ENCODE peak calls at places on chromosomes 12 and 14, in nine cellular contexts. P is neural progenitor cell, F is GM23248, Q is stomach, H is BE2C, L is astrocyte, O is fibroblast of lung, I is psoas muscle, T is H1. M is an unnamed sample. For H3K4me1, the result is how much of the 10 kb centered on the place peaks cover.

GRCh38 chr12:105670664-105671063 is 340.2 kb downstream of the C12orf75 start:
- DNase-seq in P (no peak), F (peak), Q (no peak), H (no peak), L (peak), O (no peak), I (no peak), T (no peak), M (peak)

GRCh38 chr12:8554451-8555195 is 13.9 kb upstream of the CLEC4E start:
- DNase-seq in P (no peak), F (peak), Q (no peak), H (no peak), L (peak), O (peak), I (no peak), T (no peak), M (no peak)

GRCh38 chr14:68312884-68313725 is 479.8 kb downstream of the ZFP36L1 start:
- DNase-seq in P (peak), F (no peak), Q (no peak), H (no peak), L (no peak), O (no peak), I (no peak), T (no peak), M (no peak)

GRCh38 chr14:49946320-49947141 is 53.6 kb downstream of the ARF6 start:
- DNase-seq in P (no peak), F (peak), Q (peak), H (peak), L (peak), O (peak), I (no peak), T (no peak), M (peak)

GRCh38 chr12:62862259-62862881 is 72.6 kb downstream of the PPM1H start:
- DNase-seq in P (no peak), F (peak), Q (no peak), H (no peak), L (peak), O (peak), I (no peak), T (no peak), M (no peak)

GRCh38 chr12:31035944-31036665 is 37.6 kb upstream of the DDX11 start:
- DNase-seq in P (no peak), F (peak), Q (no peak), H (no peak), L (peak), O (peak), I (no peak), T (no peak), M (no peak)

GRCh38 chr14:101184104-101184455 is 280.6 kb upstream of the RTL1 start:
- DNase-seq in P (no peak), F (no peak), Q (peak), H (no peak), L (no peak), O (no peak), I (no peak), T (no peak), M (no peak)

GRCh38 chr12:12642916-12643315 is 31.2 kb downstream of the CREBL2 start:
- DNase-seq in P (no peak), F (no peak), Q (no peak), H (no peak), L (no peak), O (no peak), I (no peak), T (no peak), M (no peak)

GRCh38 chr12:131643581-131644452 is 67.1 kb upstream of the SFSWAP start:
- DNase-seq in P (no peak), F (no peak), Q (no peak), H (no peak), L (no peak), O (no peak), I (no peak), T (no peak), M (no peak)

GRCh38 chr12:50033317-50033679 is 8.0 kb upstream of the RACGAP1 start:
- DNase-seq in P (no peak), F (no peak), Q (no peak), H (no peak), L (no peak), O (no peak), I (no peak), T (no peak), M (no peak)

GRCh38 chr14:60707858-60708257 is 16.3 kb downstream of the SIX4 start:
- DNase-seq in P (no peak), F (no peak), Q (no peak), H (no peak), L (no peak), O (no peak), I (no peak), T (no peak), M (no peak)

GRCh38 chr12:45914090-45914489 is 76.3 kb downstream of the SCAF11 start:
- DNase-seq in P (peak), F (peak), Q (no peak), H (no peak), L (peak), O (peak), I (no peak), T (no peak), M (no peak)

GRCh38 chr12:47828967-47829482 is 9.3 kb upstream of the HDAC7 start:
- DNase-seq in P (no peak), F (peak), Q (peak), H (peak), L (no peak), O (peak), I (peak), T (no peak), M (peak)

GRCh38 chr12:4137015-4137414 is 136.5 kb upstream of the CCND2 start:
- DNase-seq in P (no peak), F (no peak), Q (no peak), H (no peak), L (no peak), O (no peak), I (no peak), T (no peak), M (no peak)

GRCh38 chr14:39265741-39266588 is 32.2 kb downstream of the MIA2 start:
- DNase-seq in P (no peak), F (peak), Q (no peak), H (no peak), L (peak), O (peak), I (peak), T (no peak), M (no peak)

GRCh38 chr14:55603401-55603953 is 23.5 kb downstream of the KTN1 start:
- DNase-seq in P (no peak), F (no peak), Q (no peak), H (no peak), L (no peak), O (no peak), I (no peak), T (no peak), M (no peak)

GRCh38 chr12:113196996-113197395 is 11.5 kb downstream of the RITA1 start:
- DNase-seq in P (peak), F (peak), Q (peak), H (peak), L (peak), O (peak), I (peak), T (no peak), M (peak)

GRCh38 chr12:75086086-75087038 is 123.3 kb downstream of the KCNC2 start:
- DNase-seq in P (no peak), F (peak), Q (no peak), H (no peak), L (peak), O (peak), I (no peak), T (no peak), M (no peak)

GRCh38 chr14:54366726-54367707 is 29.8 kb upstream of the CDKN3 start:
- DNase-seq in P (peak), F (peak), Q (peak), H (peak), L (peak), O (peak), I (no peak), T (no peak), M (peak)

GRCh38 chr12:15978431-15978950 is 67.4 kb downstream of the DERA start:
- DNase-seq in P (no peak), F (peak), Q (no peak), H (no peak), L (peak), O (peak), I (no peak), T (no peak), M (no peak)

GRCh38 chr14:104423224-104423681 is 156.3 kb upstream of the C14orf180 start:
- DNase-seq in P (no peak), F (no peak), Q (no peak), H (no peak), L (no peak), O (no peak), I (no peak), T (no peak), M (no peak)

GRCh38 chr12:115504241-115504941 is 773.1 kb downstream of the MED13L start:
- DNase-seq in P (no peak), F (no peak), Q (no peak), H (no peak), L (no peak), O (no peak), I (no peak), T (no peak), M (no peak)

GRCh38 chr14:90632451-90632850 is 183.8 kb downstream of the TTC7B start:
- DNase-seq in P (no peak), F (no peak), Q (no peak), H (no peak), L (peak), O (no peak), I (no peak), T (no peak), M (no peak)

GRCh38 chr12:12081836-12082497 is 11.2 kb downstream of the BCL2L14 start:
- DNase-seq in P (peak), F (peak), Q (no peak), H (no peak), L (no peak), O (peak), I (no peak), T (no peak), M (peak)

GRCh38 chr12:22283006-22283506 is 51.5 kb downstream of the ST8SIA1 start:
- DNase-seq in P (no peak), F (peak), Q (no peak), H (no peak), L (peak), O (peak), I (no peak), T (no peak), M (no peak)

GRCh38 chr12:79531547-79531946 is 159.2 kb downstream of the PAWR start:
- DNase-seq in P (no peak), F (no peak), Q (no peak), H (no peak), L (peak), O (no peak), I (no peak), T (no peak), M (no peak)

GRCh38 chr14:73149753-73150152 is 13.4 kb downstream of the PSEN1 start:
- DNase-seq in P (no peak), F (no peak), Q (no peak), H (no peak), L (no peak), O (peak), I (no peak), T (no peak), M (peak)

GRCh38 chr12:45170456-45171042 is 45.3 kb upstream of the ANO6 start:
- DNase-seq in P (peak), F (peak), Q (peak), H (peak), L (peak), O (peak), I (peak), T (peak), M (peak)

GRCh38 chr14:38755036-38755435 is 348.0 kb downstream of the SEC23A start:
- DNase-seq in P (peak), F (no peak), Q (no peak), H (no peak), L (peak), O (no peak), I (no peak), T (no peak), M (no peak)

GRCh38 chr12:25054783-25055144 is 105.9 kb upstream of the BCAT1 start:
- DNase-seq in P (no peak), F (peak), Q (no peak), H (no peak), L (peak), O (peak), I (no peak), T (no peak), M (no peak)

GRCh38 chr14:89303452-89304435 is 113.3 kb downstream of the FOXN3 start:
- DNase-seq in P (peak), F (peak), Q (peak), H (no peak), L (peak), O (peak), I (peak), T (no peak), M (no peak)

GRCh38 chr12:14545144-14546124 is 22.2 kb downstream of the PLBD1 start:
- DNase-seq in P (no peak), F (no peak), Q (no peak), H (peak), L (no peak), O (no peak), I (no peak), T (no peak), M (no peak)

GRCh38 chr14:49868720-49869114 is 16.1 kb upstream of the NEMF start:
- DNase-seq in P (peak), F (no peak), Q (no peak), H (no peak), L (no peak), O (no peak), I (no peak), T (no peak), M (no peak)

GRCh38 chr12:13947237-13947945 is 34.0 kb downstream of the GRIN2B start:
- DNase-seq in P (no peak), F (peak), Q (no peak), H (no peak), L (no peak), O (no peak), I (no peak), T (no peak), M (no peak)

GRCh38 chr12:27555316-27555715 is 31.3 kb downstream of the PPFIBP1 start:
- DNase-seq in P (no peak), F (no peak), Q (no peak), H (no peak), L (no peak), O (peak), I (no peak), T (no peak), M (no peak)

GRCh38 chr12:15996254-15996653 is 85.1 kb downstream of the DERA start:
- DNase-seq in P (no peak), F (peak), Q (no peak), H (peak), L (peak), O (peak), I (no peak), T (no peak), M (peak)

GRCh38 chr14:24607635-24608492 is 1.6 kb downstream of the GZMH start:
- DNase-seq in P (no peak), F (no peak), Q (no peak), H (no peak), L (no peak), O (no peak), I (no peak), T (no peak), M (no peak)

GRCh38 chr12:95215925-95216324 is 1.3 kb downstream of the FGD6 start:
- DNase-seq in P (no peak), F (peak), Q (no peak), H (no peak), L (peak), O (peak), I (no peak), T (no peak), M (no peak)

GRCh38 chr12:95213119-95213518 is 4.1 kb downstream of the FGD6 start:
- DNase-seq in P (no peak), F (no peak), Q (no peak), H (no peak), L (no peak), O (no peak), I (no peak), T (no peak), M (no peak)

GRCh38 chr12:95212576-95212975 is 4.7 kb downstream of the FGD6 start:
- DNase-seq in P (no peak), F (peak), Q (no peak), H (no peak), L (no peak), O (no peak), I (no peak), T (no peak), M (no peak)

GRCh38 chr12:95214466-95214865 is 2.8 kb downstream of the FGD6 start:
- DNase-seq in P (no peak), F (no peak), Q (no peak), H (no peak), L (no peak), O (no peak), I (no peak), T (no peak), M (no peak)

GRCh38 chr12:95213928-95214327 is 3.3 kb downstream of the FGD6 start:
- DNase-seq in P (no peak), F (no peak), Q (no peak), H (no peak), L (no peak), O (no peak), I (no peak), T (no peak), M (no peak)
- H3K4me1 ChIP-seq in P (under half), F (under half), Q (under half), H (under half), L (under half), O (under half), I (under half), T (under half), M (under half)

GRCh38 chr12:7128681-7129593 is at the start of gene RBP5:
- DNase-seq in P (no peak), F (no peak), Q (no peak), H (no peak), L (no peak), O (no peak), I (no peak), T (no peak), M (no peak)

GRCh38 chr12:7123806-7124519 is 4.7 kb downstream of the RBP5 start:
- DNase-seq in P (no peak), F (no peak), Q (no peak), H (no peak), L (no peak), O (no peak), I (no peak), T (no peak), M (peak)

GRCh38 chr12:7122876-7123769 is 5.6 kb downstream of the RBP5 start:
- DNase-seq in P (no peak), F (no peak), Q (no peak), H (no peak), L (no peak), O (no peak), I (no peak), T (no peak), M (peak)

GRCh38 chr12:7127916-7128626 is 618 bp downstream of the RBP5 start:
- DNase-seq in P (no peak), F (no peak), Q (no peak), H (no peak), L (no peak), O (no peak), I (no peak), T (no peak), M (no peak)

GRCh38 chr12:7125632-7126227 is 3.0 kb downstream of the RBP5 start:
- DNase-seq in P (no peak), F (no peak), Q (no peak), H (no peak), L (no peak), O (no peak), I (no peak), T (no peak), M (no peak)
- H3K4me1 ChIP-seq in P (under half), F (under half), Q (under half), H (under half), L (under half), O (under half), I (under half), T (under half), M (under half)

GRCh38 chr14:64463198-64463597 is 2.1 kb upstream of the AKAP5 start:
- DNase-seq in P (no peak), F (no peak), Q (no peak), H (no peak), L (no peak), O (no peak), I (no peak), T (no peak), M (no peak)
- H3K4me1 ChIP-seq in P (under half), F (under half), Q (under half), H (under half), L (under half), O (under half), I (under half), T (under half), M (under half)

GRCh38 chr14:69395929-69396328 is 2.2 kb downstream of the ERH start:
- DNase-seq in P (no peak), F (peak), Q (no peak), H (no peak), L (no peak), O (peak), I (no peak), T (no peak), M (no peak)

GRCh38 chr14:69399750-69400149 is 1.3 kb downstream of the SLC39A9 start:
- DNase-seq in P (no peak), F (no peak), Q (no peak), H (no peak), L (no peak), O (no peak), I (no peak), T (no peak), M (no peak)

GRCh38 chr14:69398818-69399210 is 322 bp downstream of the SLC39A9 start:
- DNase-seq in P (no peak), F (no peak), Q (no peak), H (no peak), L (no peak), O (no peak), I (no peak), T (no peak), M (no peak)

GRCh38 chr14:69400154-69400553 is 1.7 kb downstream of the SLC39A9 start:
- DNase-seq in P (no peak), F (no peak), Q (no peak), H (no peak), L (no peak), O (no peak), I (no peak), T (no peak), M (no peak)

DNA sequence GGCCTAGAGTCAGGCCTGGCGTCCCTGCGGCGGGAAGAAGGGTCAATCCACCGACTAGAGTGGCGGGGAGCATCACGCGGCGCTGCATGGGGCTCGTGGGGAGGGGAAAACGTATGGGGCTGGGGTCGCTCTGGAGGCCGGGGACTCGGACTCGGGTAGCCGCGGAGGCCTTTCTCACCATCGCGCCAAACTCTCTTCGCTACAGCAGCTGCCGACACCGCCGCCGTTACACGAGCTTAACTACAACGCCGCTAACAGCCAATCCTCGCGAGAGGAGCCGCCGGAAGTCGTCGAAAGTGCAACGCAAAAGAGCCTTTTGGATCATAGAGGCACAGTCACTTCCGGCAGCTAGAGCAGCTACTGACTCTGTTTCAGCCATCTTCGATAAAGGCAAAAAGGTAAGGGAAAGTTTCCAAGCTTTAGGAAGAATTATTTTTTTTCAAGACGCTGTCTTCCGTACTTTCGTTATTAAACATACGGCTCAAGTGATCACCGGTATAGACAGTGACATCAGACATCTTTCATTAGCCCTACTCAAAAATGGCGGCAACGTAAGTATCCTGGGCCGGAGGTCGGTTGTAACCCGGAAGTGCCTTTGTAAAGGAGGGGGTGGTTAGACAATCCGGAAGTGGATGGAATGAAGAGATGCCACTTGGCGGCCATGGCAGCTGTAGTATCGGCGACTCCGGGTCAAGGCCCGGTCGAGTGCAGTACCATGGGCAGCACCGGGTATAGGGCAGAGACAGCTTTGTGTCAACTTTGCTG is at the start of the genes ERH and SLC39A9:
- DNase-seq in P (peak), F (peak), Q (peak), H (peak), L (peak), O (peak), I (peak), T (peak), M (peak)
- H3K4me1 ChIP-seq in P (under half), F (under half), Q (half or more), H (under half), L (under half), O (under half), I (under half), T (under half), M (under half)

GRCh38 chr14:32629146-32629545 is 300.0 kb downstream of the AKAP6 start:
- DNase-seq in P (no peak), F (no peak), Q (no peak), H (no peak), L (no peak), O (no peak), I (no peak), T (no peak), M (no peak)
- H3K4me1 ChIP-seq in P (under half), F (under half), Q (under half), H (under half), L (under half), O (under half), I (under half), T (under half), M (under half)

GRCh38 chr12:108116254-108116653 is 12.8 kb upstream of the WSCD2 start:
- DNase-seq in P (no peak), F (no peak), Q (no peak), H (no peak), L (no peak), O (no peak), I (no peak), T (no peak), M (no peak)

GRCh38 chr12:108119126-108119973 is 9.7 kb upstream of the WSCD2 start:
- DNase-seq in P (no peak), F (no peak), Q (peak), H (no peak), L (no peak), O (no peak), I (no peak), T (no peak), M (no peak)

GRCh38 chr12:108117163-108117849 is 11.8 kb upstream of the WSCD2 start:
- DNase-seq in P (no peak), F (no peak), Q (no peak), H (peak), L (no peak), O (no peak), I (no peak), T (no peak), M (no peak)

GRCh38 chr12:108115746-108116125 is 13.4 kb upstream of the WSCD2 start:
- DNase-seq in P (no peak), F (no peak), Q (no peak), H (no peak), L (no peak), O (no peak), I (no peak), T (no peak), M (no peak)

GRCh38 chr12:108117902-108118301 is 11.2 kb upstream of the WSCD2 start:
- DNase-seq in P (no peak), F (no peak), Q (no peak), H (no peak), L (no peak), O (no peak), I (no peak), T (no peak), M (no peak)
- H3K4me1 ChIP-seq in P (under half), F (under half), Q (under half), H (under half), L (under half), O (under half), I (under half), T (under half), M (under half)

M was measured in Caco-2.